ENCODE peak calls at places on chromosome 13, in ten cellular contexts. Q, O, M, A, I, U, F, V, P and L are unnamed samples.

GRCh38 chr13:76711515-76712182 is 174.6 kb downstream of the KCTD12 start:
- DNase-seq in Q (peak), O (no peak), M (no peak), A (no peak), I (no peak), U (no peak), F (no peak), V (no peak), P (peak), L (no peak)

GRCh38 chr13:32426191-32426980 is 1.5 kb downstream of the N4BP2L1 start:
- DNase-seq in Q (no peak), O (no peak), M (no peak), A (no peak), I (no peak), U (no peak), F (no peak), V (no peak), P (no peak), L (no peak)

GRCh38 chr13:23610966-23611486 is 40.8 kb downstream of the TNFRSF19 start:
- DNase-seq in Q (peak), O (no peak), M (no peak), A (no peak), I (no peak), U (no peak), F (no peak), V (no peak), P (no peak), L (no peak)

GRCh38 chr13:27770809-27771208 is 21.5 kb upstream of the GSX1 start:
- DNase-seq in Q (peak), O (no peak), M (no peak), A (peak), I (peak), U (no peak), F (no peak), V (no peak), P (no peak), L (no peak)

GRCh38 chr13:79483302-79483701 is 2.3 kb downstream of the NDFIP2 start:
- DNase-seq in Q (peak), O (no peak), M (no peak), A (no peak), I (no peak), U (no peak), F (no peak), V (no peak), P (peak), L (no peak)

GRCh38 chr13:75222031-75222430 is 259.9 kb downstream of the TBC1D4 start:
- DNase-seq in Q (peak), O (no peak), M (no peak), A (no peak), I (no peak), U (no peak), F (no peak), V (no peak), P (peak), L (no peak)

GRCh38 chr13:48949566-48950506 is 25.9 kb upstream of the FNDC3A start:
- DNase-seq in Q (no peak), O (no peak), M (no peak), A (no peak), I (no peak), U (no peak), F (no peak), V (no peak), P (no peak), L (no peak)

GRCh38 chr13:75357576-75358295 is 124.2 kb downstream of the TBC1D4 start:
- DNase-seq in Q (peak), O (no peak), M (no peak), A (peak), I (peak), U (no peak), F (no peak), V (no peak), P (peak), L (peak)

GRCh38 chr13:87122551-87122950 is 548.6 kb upstream of the SLITRK5 start:
- DNase-seq in Q (no peak), O (no peak), M (no peak), A (no peak), I (no peak), U (no peak), F (no peak), V (no peak), P (no peak), L (no peak)

GRCh38 chr13:110244926-110245325 is 62.0 kb downstream of the COL4A1 start:
- DNase-seq in Q (no peak), O (no peak), M (peak), A (no peak), I (no peak), U (no peak), F (no peak), V (no peak), P (no peak), L (no peak)

GRCh38 chr13:45696610-45697226 is 5.4 kb upstream of the CBY2 start:
- DNase-seq in Q (no peak), O (no peak), M (peak), A (no peak), I (no peak), U (no peak), F (no peak), V (no peak), P (no peak), L (no peak)

GRCh38 chr13:45781553-45782326 is 69.8 kb downstream of the SIAH3 start:
- DNase-seq in Q (peak), O (peak), M (no peak), A (no peak), I (peak), U (no peak), F (no peak), V (peak), P (no peak), L (no peak)

GRCh38 chr13:43284162-43284561 is 260.8 kb downstream of the DNAJC15 start:
- DNase-seq in Q (peak), O (no peak), M (no peak), A (no peak), I (no peak), U (no peak), F (no peak), V (no peak), P (peak), L (no peak)

GRCh38 chr13:27667946-27668345 is 46.3 kb downstream of the POLR1D start:
- DNase-seq in Q (peak), O (no peak), M (no peak), A (no peak), I (no peak), U (no peak), F (no peak), V (peak), P (no peak), L (no peak)

GRCh38 chr13:64471916-64472315 is 2758.2 kb downstream of the PCDH9 start:
- DNase-seq in Q (peak), O (no peak), M (no peak), A (no peak), I (no peak), U (no peak), F (no peak), V (no peak), P (peak), L (no peak)
- TF ChIP-seq CTCF in Q (peak), O (no peak), M (no peak), A (no peak), I (peak), U (no peak), F (peak), V (no peak), P (peak), L (no peak)

GRCh38 chr13:80585531-80585930 is 244.6 kb upstream of the SPRY2 start:
- DNase-seq in Q (no peak), O (no peak), M (no peak), A (no peak), I (no peak), U (no peak), F (no peak), V (no peak), P (no peak), L (no peak)

GRCh38 chr13:80584785-80585184 is 243.9 kb upstream of the SPRY2 start:
- DNase-seq in Q (no peak), O (no peak), M (no peak), A (no peak), I (no peak), U (no peak), F (no peak), V (no peak), P (no peak), L (no peak)

GRCh38 chr13:80590551-80590950 is 249.6 kb upstream of the SPRY2 start:
- DNase-seq in Q (no peak), O (no peak), M (no peak), A (no peak), I (no peak), U (no peak), F (no peak), V (no peak), P (no peak), L (no peak)

GRCh38 chr13:80584306-80584705 is 243.4 kb upstream of the SPRY2 start:
- DNase-seq in Q (no peak), O (no peak), M (no peak), A (no peak), I (no peak), U (no peak), F (no peak), V (no peak), P (no peak), L (no peak)

DNA sequence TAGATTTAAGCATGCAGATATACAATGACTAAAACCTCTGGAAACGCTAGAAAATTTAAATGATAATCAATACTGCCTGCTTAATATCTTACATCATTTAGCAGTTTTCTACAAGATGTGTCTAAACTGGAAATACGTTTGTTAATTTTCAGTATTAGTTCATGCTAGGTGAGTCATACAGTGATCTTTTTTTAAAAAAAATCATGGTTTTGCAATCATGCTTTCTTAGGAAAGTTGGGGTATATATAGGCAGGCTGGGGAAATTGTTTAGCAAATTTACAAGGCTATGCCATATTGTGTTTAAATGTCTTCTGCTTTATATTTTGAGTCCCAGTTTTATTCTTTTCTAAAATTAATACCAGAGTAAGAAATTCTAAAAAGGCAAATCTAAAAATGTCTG is 245.4 kb upstream of the SPRY2 start:
- DNase-seq in Q (peak), O (no peak), M (no peak), A (no peak), I (no peak), U (no peak), F (no peak), V (no peak), P (peak), L (no peak)
- TF ChIP-seq CTCF in Q (no peak), O (no peak), M (no peak), A (no peak), I (no peak), U (no peak), F (no peak), V (no peak), P (no peak), L (no peak)

DNA sequence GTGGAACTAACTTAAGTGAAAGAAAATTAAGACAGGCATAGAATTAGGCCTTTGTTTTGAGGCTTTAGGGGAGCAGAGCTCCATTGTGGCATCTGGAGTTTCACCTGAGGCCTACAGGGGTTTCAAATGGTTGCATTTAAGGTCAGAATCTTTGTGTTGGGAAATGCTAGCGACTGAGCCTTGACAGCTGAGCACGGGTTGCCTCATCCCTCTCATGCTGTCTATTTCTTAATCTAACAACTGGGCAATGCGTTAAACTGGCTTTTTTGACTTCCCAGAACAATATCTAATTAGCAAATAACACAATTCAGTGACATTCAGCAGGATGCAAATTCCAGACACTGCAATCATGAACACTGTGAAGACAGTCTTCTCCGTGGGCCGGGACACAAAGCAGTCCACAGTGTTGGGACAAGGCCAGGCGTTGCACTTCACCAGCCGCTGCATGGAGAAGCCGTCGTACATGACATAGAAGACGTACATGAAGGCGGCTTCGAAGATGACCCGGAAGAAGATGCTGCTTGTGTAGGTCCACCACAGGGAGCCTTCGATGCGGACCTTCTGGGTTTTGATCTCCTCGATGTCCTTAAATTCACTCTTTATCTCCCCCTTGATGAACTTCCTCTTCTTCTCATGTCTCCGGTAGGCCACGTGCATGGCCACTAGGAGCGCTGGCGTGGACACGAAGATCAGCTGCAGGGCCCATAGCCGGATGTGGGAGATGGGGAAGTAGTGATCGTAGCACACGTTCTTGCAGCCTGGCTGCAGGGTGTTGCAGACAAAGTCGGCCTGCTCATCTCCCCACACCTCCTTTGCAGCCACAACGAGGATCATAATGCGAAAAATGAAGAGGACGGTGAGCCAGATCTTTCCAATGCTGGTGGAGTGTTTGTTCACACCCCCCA is 3.8 kb downstream of the GJB2 start:
- DNase-seq in Q (no peak), O (no peak), M (no peak), A (peak), I (no peak), U (no peak), F (no peak), V (no peak), P (no peak), L (no peak)
- TF ChIP-seq CTCF in Q (no peak), O (no peak), M (no peak), A (peak), I (no peak), U (no peak), F (peak), V (no peak), P (no peak), L (peak)

DNA sequence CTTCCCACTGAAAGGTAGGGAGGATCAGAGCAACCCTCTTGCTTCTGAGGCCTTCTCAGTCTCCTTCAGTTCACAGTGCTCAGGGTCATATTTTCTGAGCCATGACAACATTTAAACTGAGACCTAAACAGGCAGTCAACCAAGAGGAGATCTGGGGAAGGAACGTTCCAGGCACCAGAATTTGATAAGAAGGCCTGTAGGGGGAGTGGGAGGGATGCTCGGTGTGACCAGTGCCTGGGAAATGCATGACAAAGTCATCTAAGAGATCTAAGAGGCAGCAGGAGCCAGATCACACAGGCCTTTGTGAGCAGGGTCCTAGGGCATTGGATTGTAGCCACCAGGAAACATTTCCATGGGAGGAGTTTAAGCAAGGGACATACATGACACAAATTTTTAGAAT is 71.6 kb downstream of the SHISA2 start:
- DNase-seq in Q (peak), O (no peak), M (no peak), A (peak), I (no peak), U (no peak), F (no peak), V (no peak), P (no peak), L (peak)
- TF ChIP-seq CTCF in Q (peak), O (no peak), M (no peak), A (no peak), I (peak), U (no peak), F (peak), V (peak), P (peak), L (peak)

DNA sequence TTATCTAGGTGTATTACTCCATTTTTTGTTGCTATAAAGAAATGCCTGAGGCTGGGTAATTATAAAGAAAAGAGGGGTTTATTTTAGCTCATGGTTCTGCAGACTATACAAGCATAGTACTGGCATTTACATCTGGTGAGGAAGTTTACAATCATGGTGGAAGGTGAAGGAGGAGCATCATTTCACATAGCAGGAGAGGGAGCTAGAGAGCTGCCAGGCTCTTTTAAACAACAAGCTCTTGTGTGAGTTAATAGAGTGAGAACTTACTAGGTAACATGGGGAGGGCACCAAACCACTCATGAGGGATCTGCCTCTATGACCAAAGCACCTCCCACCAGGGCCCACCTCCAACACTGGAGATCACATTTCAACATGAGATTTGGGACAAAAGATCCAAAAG is 221.7 kb upstream of the GPC6 start:
- DNase-seq in Q (peak), O (no peak), M (no peak), A (peak), I (no peak), U (no peak), F (no peak), V (no peak), P (no peak), L (no peak)
- TF ChIP-seq CTCF in Q (peak), O (no peak), M (no peak), A (peak), I (no peak), U (no peak), F (no peak), V (no peak), P (peak), L (no peak)

GRCh38 chr13:99830931-99831330 is 140.6 kb downstream of the ZIC5 start:
- DNase-seq in Q (no peak), O (no peak), M (no peak), A (peak), I (no peak), U (no peak), F (no peak), V (no peak), P (no peak), L (no peak)
- TF ChIP-seq CTCF in Q (no peak), O (no peak), M (no peak), A (no peak), I (no peak), U (no peak), F (no peak), V (no peak), P (no peak), L (no peak)

DNA sequence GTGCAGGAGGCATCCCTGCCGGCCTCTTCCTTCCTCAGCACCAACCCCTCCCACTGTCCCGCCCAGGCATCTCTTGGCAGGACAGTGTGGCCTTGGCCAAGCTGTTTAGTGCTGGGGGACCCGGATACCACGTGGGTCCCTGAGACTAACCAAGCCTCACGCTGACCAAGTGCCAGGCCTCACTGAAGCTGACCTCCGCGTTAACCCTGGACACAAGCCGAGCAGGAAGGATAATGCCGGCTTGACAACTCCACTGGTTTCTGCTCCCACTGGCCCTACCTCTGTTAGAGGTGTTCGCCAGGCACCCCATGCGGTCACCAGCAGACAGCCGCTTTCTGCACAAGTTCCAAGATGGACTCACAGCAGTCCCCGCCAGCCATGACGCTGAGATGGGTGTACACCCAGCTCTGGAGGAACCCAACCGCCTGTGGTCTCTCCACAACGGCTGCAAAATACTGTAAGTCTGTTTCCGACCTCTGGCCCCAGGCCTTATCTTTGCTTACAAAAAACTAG is 12.4 kb downstream of the GRTP1 start:
- DNase-seq in Q (no peak), O (peak), M (no peak), A (no peak), I (no peak), U (no peak), F (no peak), V (no peak), P (no peak), L (no peak)
- TF ChIP-seq CTCF in Q (no peak), O (no peak), M (no peak), A (no peak), I (no peak), U (no peak), F (no peak), V (no peak), P (no peak), L (no peak)

GRCh38 chr13:101452519-101453485 is at the start of gene ITGBL1:
- DNase-seq in Q (peak), O (no peak), M (no peak), A (no peak), I (peak), U (no peak), F (no peak), V (peak), P (peak), L (no peak)
- TF ChIP-seq CTCF in Q (no peak), O (no peak), M (no peak), A (no peak), I (no peak), U (no peak), F (no peak), V (no peak), P (no peak), L (no peak)